ENCODE peak calls at places on chromosomes 5 and 9, in ten cellular contexts. One of them, this sample, is unnamed.

GRCh38 chr5:4212981-4213819 is 617.6 kb downstream of the IRX1 start:
- DNase-seq in astrocyte of the cerebellum: no peak
- DNase-seq in T-cell: no peak
- DNase-seq in ovary: no peak
- DNase-seq in HTR-8/SVneo: no peak
- DNase-seq in fibroblast of the conjunctiva: no peak
- DNase-seq in stimulated activated CD4-positive, alpha-beta T cell treated with anti-CD3 and anti-CD28 coated beads, Interleukin-15, amount 100 ng/mL, for 1 hour: no peak
- DNase-seq in astrocyte of the hippocampus: no peak
- DNase-seq in progenitor cell of endocrine pancreas: no peak
- DNase-seq in skeletal muscle cell: no peak
- DNase-seq in this sample: no peak

GRCh38 chr5:120808135-120808534 is 344.0 kb downstream of the PRR16 start:
- DNase-seq in HTR-8/SVneo: no peak
- DNase-seq in T-cell: no peak
- DNase-seq in fibroblast of the conjunctiva: no peak
- DNase-seq in stimulated activated CD4-positive, alpha-beta T cell treated with anti-CD3 and anti-CD28 coated beads, Interleukin-15, amount 100 ng/mL, for 1 hour: no peak
- DNase-seq in skeletal muscle cell: no peak
- DNase-seq in progenitor cell of endocrine pancreas: no peak
- DNase-seq in astrocyte of the cerebellum: no peak
- DNase-seq in ovary: no peak
- DNase-seq in astrocyte of the hippocampus: peak; percentile 76
- DNase-seq in this sample: no peak

GRCh38 chr9:134049236-134049635 is 18.6 kb downstream of the BRD3 start:
- DNase-seq in progenitor cell of endocrine pancreas: no peak
- DNase-seq in T-cell: no peak
- DNase-seq in HTR-8/SVneo: no peak
- DNase-seq in ovary: no peak
- DNase-seq in skeletal muscle cell: no peak
- DNase-seq in fibroblast of the conjunctiva: no peak
- DNase-seq in stimulated activated CD4-positive, alpha-beta T cell treated with anti-CD3 and anti-CD28 coated beads, Interleukin-15, amount 100 ng/mL, for 1 hour: no peak
- DNase-seq in astrocyte of the cerebellum: no peak
- DNase-seq in astrocyte of the hippocampus: peak; percentile 30
- DNase-seq in this sample: no peak

GRCh38 chr5:168612996-168613395 is 33.8 kb upstream of the PANK3 start:
- DNase-seq in fibroblast of the conjunctiva: no peak
- DNase-seq in HTR-8/SVneo: no peak
- DNase-seq in stimulated activated CD4-positive, alpha-beta T cell treated with anti-CD3 and anti-CD28 coated beads, Interleukin-15, amount 100 ng/mL, for 1 hour: no peak
- DNase-seq in astrocyte of the cerebellum: no peak
- DNase-seq in T-cell: peak; percentile 2
- DNase-seq in progenitor cell of endocrine pancreas: no peak
- DNase-seq in skeletal muscle cell: no peak
- DNase-seq in astrocyte of the hippocampus: no peak
- DNase-seq in ovary: no peak
- DNase-seq in this sample: no peak

GRCh38 chr5:75734913-75735789 is 17.9 kb upstream of the POC5 start:
- DNase-seq in astrocyte of the hippocampus: peak; percentile 53
- DNase-seq in HTR-8/SVneo: peak; percentile 11
- DNase-seq in fibroblast of the conjunctiva: no peak
- DNase-seq in skeletal muscle cell: no peak
- DNase-seq in ovary: no peak
- DNase-seq in progenitor cell of endocrine pancreas: no peak
- DNase-seq in T-cell: no peak
- DNase-seq in astrocyte of the cerebellum: no peak
- DNase-seq in stimulated activated CD4-positive, alpha-beta T cell treated with anti-CD3 and anti-CD28 coated beads, Interleukin-15, amount 100 ng/mL, for 1 hour: no peak
- DNase-seq in this sample: no peak

GRCh38 chr5:1293997-1294838 is 650 bp downstream of the TERT start:
- DNase-seq in T-cell: no peak
- DNase-seq in fibroblast of the conjunctiva: no peak
- DNase-seq in astrocyte of the cerebellum: no peak
- DNase-seq in skeletal muscle cell: no peak
- DNase-seq in astrocyte of the hippocampus: no peak
- DNase-seq in progenitor cell of endocrine pancreas: no peak
- DNase-seq in HTR-8/SVneo: no peak
- DNase-seq in stimulated activated CD4-positive, alpha-beta T cell treated with anti-CD3 and anti-CD28 coated beads, Interleukin-15, amount 100 ng/mL, for 1 hour: no peak
- DNase-seq in ovary: no peak
- DNase-seq in this sample: no peak

GRCh38 chr5:91403404-91403803 is 20.3 kb upstream of the ARRDC3 start:
- DNase-seq in stimulated activated CD4-positive, alpha-beta T cell treated with anti-CD3 and anti-CD28 coated beads, Interleukin-15, amount 100 ng/mL, for 1 hour: no peak
- DNase-seq in astrocyte of the hippocampus: peak; percentile 21
- DNase-seq in astrocyte of the cerebellum: no peak
- DNase-seq in HTR-8/SVneo: no peak
- DNase-seq in T-cell: no peak
- DNase-seq in skeletal muscle cell: no peak
- DNase-seq in ovary: no peak
- DNase-seq in fibroblast of the conjunctiva: no peak
- DNase-seq in progenitor cell of endocrine pancreas: no peak
- DNase-seq in this sample: no peak

GRCh38 chr9:106921341-106921899 is 58.5 kb downstream of the ZNF462 start:
- DNase-seq in ovary: peak; percentile 66
- DNase-seq in progenitor cell of endocrine pancreas: no peak
- DNase-seq in astrocyte of the cerebellum: peak; percentile 35
- DNase-seq in T-cell: peak; percentile 9
- DNase-seq in fibroblast of the conjunctiva: no peak
- DNase-seq in HTR-8/SVneo: peak; percentile 10
- DNase-seq in skeletal muscle cell: no peak
- DNase-seq in astrocyte of the hippocampus: peak; percentile 81
- DNase-seq in stimulated activated CD4-positive, alpha-beta T cell treated with anti-CD3 and anti-CD28 coated beads, Interleukin-15, amount 100 ng/mL, for 1 hour: no peak
- DNase-seq in this sample: peak; percentile 90

GRCh38 chr5:60652206-60652605 is 47.8 kb downstream of the DEPDC1B start:
- DNase-seq in fibroblast of the conjunctiva: peak; percentile 89
- DNase-seq in HTR-8/SVneo: peak; percentile 41
- DNase-seq in ovary: no peak
- DNase-seq in T-cell: no peak
- DNase-seq in astrocyte of the cerebellum: peak; percentile 73
- DNase-seq in stimulated activated CD4-positive, alpha-beta T cell treated with anti-CD3 and anti-CD28 coated beads, Interleukin-15, amount 100 ng/mL, for 1 hour: no peak
- DNase-seq in progenitor cell of endocrine pancreas: no peak
- DNase-seq in skeletal muscle cell: peak; percentile 75
- DNase-seq in astrocyte of the hippocampus: peak; percentile 42
- DNase-seq in this sample: no peak

GRCh38 chr9:126001581-126002225 is 254.5 kb downstream of the PBX3 start:
- DNase-seq in astrocyte of the hippocampus: no peak
- DNase-seq in HTR-8/SVneo: no peak
- DNase-seq in ovary: no peak
- DNase-seq in stimulated activated CD4-positive, alpha-beta T cell treated with anti-CD3 and anti-CD28 coated beads, Interleukin-15, amount 100 ng/mL, for 1 hour: no peak
- DNase-seq in progenitor cell of endocrine pancreas: no peak
- DNase-seq in skeletal muscle cell: no peak
- DNase-seq in astrocyte of the cerebellum: no peak
- DNase-seq in T-cell: no peak
- DNase-seq in fibroblast of the conjunctiva: no peak
- DNase-seq in this sample: no peak

GRCh38 chr9:130187523-130187846 is 15.3 kb downstream of the NCS1 start:
- DNase-seq in stimulated activated CD4-positive, alpha-beta T cell treated with anti-CD3 and anti-CD28 coated beads, Interleukin-15, amount 100 ng/mL, for 1 hour: no peak
- DNase-seq in fibroblast of the conjunctiva: no peak
- DNase-seq in progenitor cell of endocrine pancreas: no peak
- DNase-seq in ovary: no peak
- DNase-seq in astrocyte of the hippocampus: no peak
- DNase-seq in astrocyte of the cerebellum: no peak
- DNase-seq in T-cell: no peak
- DNase-seq in HTR-8/SVneo: no peak
- DNase-seq in skeletal muscle cell: no peak
- DNase-seq in this sample: no peak

GRCh38 chr5:158162026-158162425 is 303.1 kb upstream of the CLINT1 start:
- DNase-seq in progenitor cell of endocrine pancreas: no peak
- DNase-seq in fibroblast of the conjunctiva: no peak
- DNase-seq in skeletal muscle cell: no peak
- DNase-seq in astrocyte of the cerebellum: no peak
- DNase-seq in ovary: no peak
- DNase-seq in stimulated activated CD4-positive, alpha-beta T cell treated with anti-CD3 and anti-CD28 coated beads, Interleukin-15, amount 100 ng/mL, for 1 hour: no peak
- DNase-seq in HTR-8/SVneo: no peak
- DNase-seq in T-cell: no peak
- DNase-seq in astrocyte of the hippocampus: peak; percentile 32
- DNase-seq in this sample: peak; percentile 95

GRCh38 chr5:175800656-175801081 is 70.7 kb upstream of the CPLX2 start:
- DNase-seq in stimulated activated CD4-positive, alpha-beta T cell treated with anti-CD3 and anti-CD28 coated beads, Interleukin-15, amount 100 ng/mL, for 1 hour: no peak
- DNase-seq in skeletal muscle cell: peak; percentile 64
- DNase-seq in HTR-8/SVneo: no peak
- DNase-seq in astrocyte of the cerebellum: no peak
- DNase-seq in progenitor cell of endocrine pancreas: no peak
- DNase-seq in ovary: no peak
- DNase-seq in astrocyte of the hippocampus: peak; percentile 17
- DNase-seq in T-cell: no peak
- DNase-seq in fibroblast of the conjunctiva: no peak
- DNase-seq in this sample: no peak

GRCh38 chr5:174327317-174327864 is 281.9 kb downstream of the NSG2 start:
- DNase-seq in fibroblast of the conjunctiva: peak; percentile 61
- DNase-seq in astrocyte of the hippocampus: peak; percentile 91
- DNase-seq in stimulated activated CD4-positive, alpha-beta T cell treated with anti-CD3 and anti-CD28 coated beads, Interleukin-15, amount 100 ng/mL, for 1 hour: no peak
- DNase-seq in ovary: no peak
- DNase-seq in HTR-8/SVneo: peak; percentile 85
- DNase-seq in progenitor cell of endocrine pancreas: peak; percentile 68
- DNase-seq in skeletal muscle cell: no peak
- DNase-seq in astrocyte of the cerebellum: peak; percentile 56
- DNase-seq in T-cell: no peak
- DNase-seq in this sample: no peak

GRCh38 chr5:11596185-11596584 is 308.1 kb downstream of the CTNND2 start:
- DNase-seq in progenitor cell of endocrine pancreas: no peak
- DNase-seq in astrocyte of the cerebellum: peak; percentile 19
- DNase-seq in HTR-8/SVneo: no peak
- DNase-seq in T-cell: no peak
- DNase-seq in ovary: no peak
- DNase-seq in fibroblast of the conjunctiva: no peak
- DNase-seq in skeletal muscle cell: no peak
- DNase-seq in astrocyte of the hippocampus: peak; percentile 77
- DNase-seq in stimulated activated CD4-positive, alpha-beta T cell treated with anti-CD3 and anti-CD28 coated beads, Interleukin-15, amount 100 ng/mL, for 1 hour: no peak
- DNase-seq in this sample: no peak

GRCh38 chr5:54514841-54515432 is 2.6 kb upstream of the SNX18 start:
- DNase-seq in fibroblast of the conjunctiva: peak; percentile 44
- DNase-seq in astrocyte of the cerebellum: peak; percentile 44
- DNase-seq in astrocyte of the hippocampus: peak; percentile 85
- DNase-seq in HTR-8/SVneo: no peak
- DNase-seq in skeletal muscle cell: peak; percentile 73
- DNase-seq in stimulated activated CD4-positive, alpha-beta T cell treated with anti-CD3 and anti-CD28 coated beads, Interleukin-15, amount 100 ng/mL, for 1 hour: no peak
- DNase-seq in ovary: no peak
- DNase-seq in progenitor cell of endocrine pancreas: no peak
- DNase-seq in T-cell: no peak
- DNase-seq in this sample: no peak

GRCh38 chr5:51395666-51396356 is 12.6 kb downstream of the ISL1 start:
- DNase-seq in HTR-8/SVneo: no peak
- DNase-seq in T-cell: no peak
- DNase-seq in fibroblast of the conjunctiva: no peak
- DNase-seq in stimulated activated CD4-positive, alpha-beta T cell treated with anti-CD3 and anti-CD28 coated beads, Interleukin-15, amount 100 ng/mL, for 1 hour: no peak
- DNase-seq in skeletal muscle cell: no peak
- DNase-seq in ovary: no peak
- DNase-seq in astrocyte of the hippocampus: no peak
- DNase-seq in progenitor cell of endocrine pancreas: no peak
- DNase-seq in astrocyte of the cerebellum: no peak
- DNase-seq in this sample: no peak

GRCh38 chr9:132857601-132858342 is 20.3 kb downstream of the AK8 start:
- DNase-seq in stimulated activated CD4-positive, alpha-beta T cell treated with anti-CD3 and anti-CD28 coated beads, Interleukin-15, amount 100 ng/mL, for 1 hour: no peak
- DNase-seq in fibroblast of the conjunctiva: peak; percentile 16
- DNase-seq in astrocyte of the cerebellum: peak; percentile 28
- DNase-seq in T-cell: no peak
- DNase-seq in progenitor cell of endocrine pancreas: no peak
- DNase-seq in HTR-8/SVneo: no peak
- DNase-seq in ovary: peak; percentile 50
- DNase-seq in skeletal muscle cell: no peak
- DNase-seq in astrocyte of the hippocampus: peak; percentile 69
- DNase-seq in this sample: no peak

GRCh38 chr5:10265245-10266109 is 15.4 kb downstream of the CCT5 start:
- DNase-seq in progenitor cell of endocrine pancreas: no peak
- DNase-seq in HTR-8/SVneo: no peak
- DNase-seq in stimulated activated CD4-positive, alpha-beta T cell treated with anti-CD3 and anti-CD28 coated beads, Interleukin-15, amount 100 ng/mL, for 1 hour: no peak
- DNase-seq in astrocyte of the hippocampus: no peak
- DNase-seq in skeletal muscle cell: no peak
- DNase-seq in ovary: no peak
- DNase-seq in fibroblast of the conjunctiva: no peak
- DNase-seq in astrocyte of the cerebellum: no peak
- DNase-seq in T-cell: no peak
- DNase-seq in this sample: no peak

GRCh38 chr5:112977440-112977861 is 853 bp downstream of the DCP2 start:
- DNase-seq in stimulated activated CD4-positive, alpha-beta T cell treated with anti-CD3 and anti-CD28 coated beads, Interleukin-15, amount 100 ng/mL, for 1 hour: no peak
- DNase-seq in HTR-8/SVneo: no peak
- DNase-seq in skeletal muscle cell: no peak
- DNase-seq in ovary: no peak
- DNase-seq in fibroblast of the conjunctiva: no peak
- DNase-seq in astrocyte of the cerebellum: no peak
- DNase-seq in T-cell: no peak
- DNase-seq in progenitor cell of endocrine pancreas: no peak
- DNase-seq in astrocyte of the hippocampus: no peak
- DNase-seq in this sample: no peak

GRCh38 chr9:123642291-123643278 is 286.6 kb downstream of the CRB2 start:
- DNase-seq in ovary: peak; percentile 67
- DNase-seq in fibroblast of the conjunctiva: peak; percentile 6
- DNase-seq in skeletal muscle cell: peak; percentile 30
- DNase-seq in astrocyte of the cerebellum: peak; percentile 37
- DNase-seq in T-cell: no peak
- DNase-seq in stimulated activated CD4-positive, alpha-beta T cell treated with anti-CD3 and anti-CD28 coated beads, Interleukin-15, amount 100 ng/mL, for 1 hour: no peak
- DNase-seq in HTR-8/SVneo: no peak
- DNase-seq in astrocyte of the hippocampus: peak; percentile 85
- DNase-seq in progenitor cell of endocrine pancreas: no peak
- DNase-seq in this sample: peak; percentile 66

GRCh38 chr5:160899735-160900134 is 47.7 kb upstream of the ATP10B start:
- DNase-seq in stimulated activated CD4-positive, alpha-beta T cell treated with anti-CD3 and anti-CD28 coated beads, Interleukin-15, amount 100 ng/mL, for 1 hour: no peak
- DNase-seq in skeletal muscle cell: no peak
- DNase-seq in astrocyte of the cerebellum: no peak
- DNase-seq in astrocyte of the hippocampus: no peak
- DNase-seq in progenitor cell of endocrine pancreas: no peak
- DNase-seq in T-cell: no peak
- DNase-seq in ovary: no peak
- DNase-seq in fibroblast of the conjunctiva: no peak
- DNase-seq in HTR-8/SVneo: no peak
- DNase-seq in this sample: no peak

GRCh38 chr5:21831145-21831787 is 1021.9 kb downstream of the CDH12 start:
- DNase-seq in progenitor cell of endocrine pancreas: no peak
- DNase-seq in HTR-8/SVneo: no peak
- DNase-seq in T-cell: no peak
- DNase-seq in stimulated activated CD4-positive, alpha-beta T cell treated with anti-CD3 and anti-CD28 coated beads, Interleukin-15, amount 100 ng/mL, for 1 hour: no peak
- DNase-seq in ovary: no peak
- DNase-seq in astrocyte of the cerebellum: no peak
- DNase-seq in fibroblast of the conjunctiva: no peak
- DNase-seq in skeletal muscle cell: no peak
- DNase-seq in astrocyte of the hippocampus: no peak
- DNase-seq in this sample: no peak

This sample was measured in retinal pigment epithelial cell.